ENCODE peak calls at places on chromosomes 6 and 20, in four cellular contexts. One of them, this sample, is unnamed.

GRCh38 chr6:90080876-90081464 is 186.7 kb downstream of the GJA10 start:
- DNase-seq in midbrain: no peak
- DNase-seq in HTR-8/SVneo: no peak
- DNase-seq in naive thymus-derived CD4-positive, alpha-beta T cell: peak
- DNase-seq in this sample: peak

GRCh38 chr6:113576310-113576709 is 280.8 kb upstream of the MARCKS start:
- DNase-seq in midbrain: no peak
- DNase-seq in HTR-8/SVneo: no peak
- DNase-seq in naive thymus-derived CD4-positive, alpha-beta T cell: no peak
- DNase-seq in this sample: no peak

GRCh38 chr6:42352856-42353564 is 98.7 kb downstream of the TRERF1 start:
- DNase-seq in midbrain: no peak
- DNase-seq in HTR-8/SVneo: peak
- DNase-seq in naive thymus-derived CD4-positive, alpha-beta T cell: no peak
- DNase-seq in this sample: no peak

GRCh38 chr6:138719011-138719635 is 54.4 kb upstream of the CCDC28A start:
- DNase-seq in midbrain: no peak
- DNase-seq in HTR-8/SVneo: no peak
- DNase-seq in naive thymus-derived CD4-positive, alpha-beta T cell: no peak
- DNase-seq in this sample: no peak

GRCh38 chr6:77361018-77361417 is 102.3 kb downstream of the HTR1B start:
- DNase-seq in midbrain: no peak
- DNase-seq in HTR-8/SVneo: no peak
- DNase-seq in naive thymus-derived CD4-positive, alpha-beta T cell: no peak
- DNase-seq in this sample: no peak

GRCh38 chr6:149334201-149334600 is 16.7 kb downstream of the TAB2 start:
- DNase-seq in midbrain: no peak
- DNase-seq in HTR-8/SVneo: no peak
- DNase-seq in naive thymus-derived CD4-positive, alpha-beta T cell: no peak
- DNase-seq in this sample: no peak

GRCh38 chr20:40962733-40963504 is 65.7 kb upstream of the TOP1 start:
- DNase-seq in midbrain: peak
- DNase-seq in HTR-8/SVneo: peak
- DNase-seq in naive thymus-derived CD4-positive, alpha-beta T cell: peak
- DNase-seq in this sample: peak

GRCh38 chr6:137749595-137750215 is 117.4 kb upstream of the TNFAIP3 start:
- DNase-seq in midbrain: no peak
- DNase-seq in HTR-8/SVneo: no peak
- DNase-seq in naive thymus-derived CD4-positive, alpha-beta T cell: no peak
- DNase-seq in this sample: no peak

GRCh38 chr6:4931530-4932505 is 72.0 kb downstream of the RPP40 start:
- DNase-seq in midbrain: no peak
- DNase-seq in HTR-8/SVneo: no peak
- DNase-seq in naive thymus-derived CD4-positive, alpha-beta T cell: no peak
- DNase-seq in this sample: no peak

GRCh38 chr20:8464368-8464767 is 332.3 kb downstream of the PLCB1 start:
- DNase-seq in midbrain: no peak
- DNase-seq in HTR-8/SVneo: no peak
- DNase-seq in naive thymus-derived CD4-positive, alpha-beta T cell: no peak
- DNase-seq in this sample: no peak

GRCh38 chr20:3314391-3314790 is 75.4 kb upstream of the SLC4A11 start:
- DNase-seq in midbrain: no peak
- DNase-seq in HTR-8/SVneo: no peak
- DNase-seq in naive thymus-derived CD4-positive, alpha-beta T cell: no peak
- DNase-seq in this sample: no peak

GRCh38 chr6:132365319-132365907 is 35.9 kb downstream of the MOXD1 start:
- DNase-seq in midbrain: no peak
- DNase-seq in HTR-8/SVneo: no peak
- DNase-seq in naive thymus-derived CD4-positive, alpha-beta T cell: no peak
- DNase-seq in this sample: no peak

GRCh38 chr20:19679931-19680330 is 78.1 kb upstream of the RIN2 start:
- DNase-seq in midbrain: no peak
- DNase-seq in HTR-8/SVneo: no peak
- DNase-seq in naive thymus-derived CD4-positive, alpha-beta T cell: no peak
- DNase-seq in this sample: no peak

GRCh38 chr20:49979030-49979832 is 3.5 kb upstream of the SNAI1 start:
- DNase-seq in midbrain: peak
- DNase-seq in HTR-8/SVneo: peak
- DNase-seq in naive thymus-derived CD4-positive, alpha-beta T cell: peak
- DNase-seq in this sample: peak

GRCh38 chr6:48036316-48036715 is 74.7 kb downstream of the PTCHD4 start:
- DNase-seq in midbrain: no peak
- DNase-seq in HTR-8/SVneo: no peak
- DNase-seq in naive thymus-derived CD4-positive, alpha-beta T cell: no peak
- DNase-seq in this sample: no peak

GRCh38 chr6:168675933-168676551 is 235.1 kb downstream of the SMOC2 start:
- DNase-seq in midbrain: no peak
- DNase-seq in HTR-8/SVneo: no peak
- DNase-seq in naive thymus-derived CD4-positive, alpha-beta T cell: no peak
- DNase-seq in this sample: no peak

GRCh38 chr6:40585661-40586269 is 1.4 kb downstream of the LRFN2 start:
- DNase-seq in midbrain: no peak
- DNase-seq in HTR-8/SVneo: no peak
- DNase-seq in naive thymus-derived CD4-positive, alpha-beta T cell: no peak
- DNase-seq in this sample: no peak

GRCh38 chr6:30913721-30914075 is 340 bp upstream of the VARS2 start:
- DNase-seq in midbrain: peak
- DNase-seq in HTR-8/SVneo: no peak
- DNase-seq in naive thymus-derived CD4-positive, alpha-beta T cell: no peak
- DNase-seq in this sample: no peak

GRCh38 chr20:26216025-26216424 is 519.4 kb upstream of the ZNF337 start:
- DNase-seq in midbrain: no peak
- DNase-seq in HTR-8/SVneo: no peak
- DNase-seq in naive thymus-derived CD4-positive, alpha-beta T cell: no peak
- DNase-seq in this sample: no peak

GRCh38 chr6:130537447-130537846 is 171.6 kb downstream of the TMEM200A start:
- DNase-seq in midbrain: no peak
- DNase-seq in HTR-8/SVneo: no peak
- DNase-seq in naive thymus-derived CD4-positive, alpha-beta T cell: no peak
- DNase-seq in this sample: no peak

GRCh38 chr6:16271415-16271814 is 33.0 kb downstream of the GMPR start:
- DNase-seq in midbrain: no peak
- DNase-seq in HTR-8/SVneo: no peak
- DNase-seq in naive thymus-derived CD4-positive, alpha-beta T cell: no peak
- DNase-seq in this sample: no peak

GRCh38 chr6:135054238-135054574 is 416 bp downstream of the HBS1L start:
- DNase-seq in midbrain: no peak
- DNase-seq in HTR-8/SVneo: peak
- DNase-seq in naive thymus-derived CD4-positive, alpha-beta T cell: no peak
- DNase-seq in this sample: no peak

This sample was measured in T-helper 2 cell treated with Interferon-gamma antibody and Interleukin-4, amounts not matched to agents 5 μg/mL and 100 μg/mL, for 36 hours.